ENCODE peak calls at places on chromosomes 5 and 9, in six cellular contexts. U is NCI-H1694, I is T1000, S is caudate nucleus, Q is ureter, B is heart left ventricle. K is an unnamed sample.

GRCh38 chr9:105198023-105198422 is 46.4 kb upstream of the SLC44A1 start:
- DNase-seq in Q (no peak), U (no peak), I (no peak), B (no peak), S (no peak), K (no peak)

GRCh38 chr9:125912667-125913066 is 165.5 kb downstream of the PBX3 start:
- DNase-seq in B (no peak), U (no peak), I (no peak), Q (no peak), S (no peak), K (no peak)

GRCh38 chr5:16600397-16600796 is 16.4 kb downstream of the RETREG1 start:
- DNase-seq in B (peak; percentile 80), U (no peak), S (peak; percentile 62), Q (no peak), I (no peak), K (peak; percentile 85)

GRCh38 chr9:97518909-97519307 is 17.4 kb downstream of the TMOD1 start:
- DNase-seq in I (peak; percentile 13), Q (peak; percentile 85), B (no peak), U (no peak), S (no peak), K (no peak)

GRCh38 chr9:79731483-79731882 is 159.7 kb downstream of the TLE4 start:
- DNase-seq in U (no peak), Q (no peak), S (no peak), I (no peak), B (no peak), K (no peak)

GRCh38 chr5:117682416-117682815 is 1107.8 kb upstream of the SEMA6A start:
- DNase-seq in B (no peak), U (no peak), Q (no peak), I (no peak), S (no peak), K (no peak)

GRCh38 chr9:84339951-84340350 is 607 bp downstream of the SLC28A3 start:
- DNase-seq in I (no peak), U (no peak), B (peak; percentile 14), Q (no peak), S (no peak), K (no peak)

GRCh38 chr9:113572076-113572861 is 108.7 kb downstream of the RGS3 start:
- DNase-seq in U (no peak), Q (peak; percentile 35), I (no peak), B (peak; percentile 55), S (no peak), K (no peak)

GRCh38 chr5:65094279-65094678 is 325.5 kb downstream of the CWC27 start:
- DNase-seq in B (no peak), I (no peak), U (no peak), S (no peak), Q (no peak), K (no peak)

GRCh38 chr5:42952575-42952974 is 87.5 kb downstream of the ANXA2R start:
- DNase-seq in U (no peak), Q (no peak), I (no peak), B (no peak), S (no peak), K (no peak)

GRCh38 chr9:136526625-136527066 is 19.2 kb downstream of the NOTCH1 start:
- DNase-seq in I (no peak), S (peak; percentile 79), U (no peak), B (peak; percentile 56), Q (no peak), K (peak; percentile 81)

GRCh38 chr5:66582499-66582898 is 13.7 kb upstream of the MAST4 start:
- DNase-seq in S (no peak), B (no peak), Q (no peak), U (no peak), I (no peak), K (no peak)

GRCh38 chr5:178277866-178278265 is 45.3 kb upstream of the PHYKPL start:
- DNase-seq in B (peak; percentile 7), I (no peak), S (no peak), U (no peak), Q (no peak), K (no peak)

GRCh38 chr5:43396762-43397304 is 15.4 kb downstream of the CCL28 start:
- DNase-seq in U (no peak), I (no peak), B (no peak), S (no peak), Q (peak; percentile 59), K (peak; percentile 14)

GRCh38 chr9:22278426-22278825 is 168.2 kb upstream of the DMRTA1 start:
- DNase-seq in I (no peak), S (no peak), U (no peak), B (no peak), Q (no peak), K (no peak)

GRCh38 chr5:114408847-114409246 is 47.0 kb downstream of the KCNN2 start:
- DNase-seq in Q (no peak), U (no peak), I (no peak), B (no peak), S (no peak), K (no peak)

GRCh38 chr5:168449166-168449565 is 37.1 kb upstream of the RARS1 start:
- DNase-seq in Q (no peak), B (no peak), I (no peak), S (no peak), U (no peak), K (no peak)

GRCh38 chr9:125486576-125486975 is 220.4 kb downstream of the MAPKAP1 start:
- DNase-seq in I (no peak), U (no peak), Q (peak; percentile 51), B (peak; percentile 72), S (no peak), K (no peak)

GRCh38 chr9:99172129-99173091 is 49.3 kb downstream of the ALG2 start:
- DNase-seq in I (no peak), U (peak; percentile 81), B (no peak), S (no peak), Q (no peak), K (no peak)

GRCh38 chr9:122816163-122816867 is 12.1 kb downstream of the PDCL start:
- DNase-seq in U (no peak), Q (no peak), S (no peak), B (peak; percentile 62), I (no peak), K (no peak)

GRCh38 chr5:68504306-68504705 is 288.8 kb downstream of the PIK3R1 start:
- DNase-seq in B (no peak), S (no peak), U (no peak), I (no peak), Q (no peak), K (no peak)

GRCh38 chr9:71743217-71743705 is 25.1 kb downstream of the CEMIP2 start:
- DNase-seq in B (no peak), U (no peak), Q (no peak), S (no peak), I (no peak), K (no peak)

GRCh38 chr5:45695680-45696093 is 493 bp downstream of the HCN1 start:
- DNase-seq in B (no peak), U (no peak), I (no peak), S (no peak), Q (no peak), K (no peak)

GRCh38 chr5:166285385-166285784 is 2006.1 kb upstream of the WWC1 start:
- DNase-seq in I (no peak), B (no peak), S (no peak), Q (no peak), U (no peak), K (no peak)

GRCh38 chr9:28839778-28840430 is 1266.6 kb upstream of the C9orf72 start:
- DNase-seq in B (no peak), U (no peak), I (no peak), S (no peak), Q (no peak), K (no peak)

GRCh38 chr9:126844085-126844484 is 16.4 kb upstream of the ZBTB34 start:
- DNase-seq in S (no peak), B (no peak), I (peak; percentile 30), U (no peak), Q (no peak), K (peak; percentile 60)

GRCh38 chr9:121227867-121228266 is 26.2 kb upstream of the RAB14 start:
- DNase-seq in B (no peak), S (no peak), I (no peak), Q (no peak), U (no peak), K (no peak)

GRCh38 chr5:132459031-132459982 is 31.3 kb downstream of the IRF1 start:
- DNase-seq in B (no peak), U (no peak), I (peak; percentile 64), Q (no peak), S (no peak), K (no peak)

GRCh38 chr9:10525972-10526371 is 86.8 kb downstream of the PTPRD start:
- DNase-seq in B (no peak), Q (no peak), U (no peak), S (no peak), I (no peak), K (no peak)

GRCh38 chr5:133863857-133864585 is 104.4 kb downstream of the C5orf15 start:
- DNase-seq in B (no peak), I (no peak), Q (no peak), S (no peak), U (no peak), K (no peak)

GRCh38 chr9:36007309-36007708 is 29.4 kb upstream of the RECK start:
- DNase-seq in Q (no peak), I (no peak), B (no peak), U (no peak), S (no peak), K (no peak)

GRCh38 chr5:157167219-157167621 is 1.2 kb upstream of the GARIN3 start:
- DNase-seq in Q (no peak), I (no peak), S (no peak), B (no peak), U (no peak), K (no peak)

K was measured in C1 segment of cervical spinal cord.